ENCODE peak calls at places on chromosomes 13 and 19, in nine cellular contexts. T is stimulated activated CD4-positive, alpha-beta T cell treated with anti-CD3 and anti-CD28 coated beads, Interleukin-2, amount 100 ng/mL, for 48 hours; L is T-helper 1 cell; E is K562; P is activated CD4-positive, alpha-beta T cell treated with anti-CD3 and anti-CD28 coated beads, Interleukin-2, amount 50 U/mL, for 1 hour; X is EL; B is T-helper 2 cell; I is WTC11; K is endodermal cell. W is an unnamed sample.

GRCh38 chr19:47134533-47134932 is 3.9 kb downstream of the SAE1 start:
- DNase-seq in T (no peak), I (no peak), E (no peak), B (no peak), P (no peak), X (no peak), K (no peak), L (no peak), W (no peak)

GRCh38 chr19:2858864-2859263 is 8.3 kb upstream of the ZNF556 start:
- DNase-seq in I (no peak), P (no peak), E (no peak), K (no peak), L (no peak), B (no peak), T (no peak), X (no peak), W (no peak)

GRCh38 chr13:52428295-52428694 is 22.1 kb downstream of the VPS36 start:
- DNase-seq in L (no peak), X (peak), T (no peak), P (no peak), B (no peak), K (no peak), I (no peak), E (peak), W (peak)

GRCh38 chr19:18046066-18046718 is 38.2 kb downstream of the ARRDC2 start:
- DNase-seq in T (no peak), P (no peak), K (no peak), X (peak), E (peak), B (no peak), L (no peak), I (no peak), W (no peak)

GRCh38 chr19:8163781-8164180 is 14.4 kb upstream of the FBN3 start:
- DNase-seq in X (no peak), E (no peak), B (no peak), L (no peak), P (no peak), I (no peak), K (peak), T (no peak), W (no peak)

GRCh38 chr13:100728201-100728600 is 53.6 kb upstream of the TMTC4 start:
- DNase-seq in K (no peak), T (no peak), B (no peak), X (no peak), E (no peak), P (no peak), I (no peak), L (no peak), W (no peak)

GRCh38 chr19:18230941-18231734 is 4.9 kb upstream of the PDE4C start:
- DNase-seq in K (peak), E (peak), I (no peak), L (no peak), X (no peak), P (no peak), T (no peak), B (no peak), W (no peak)

GRCh38 chr19:41321600-41322270 is 11.8 kb downstream of the CCDC97 start:
- DNase-seq in E (peak), P (no peak), B (no peak), L (no peak), K (peak), T (no peak), I (peak), X (peak), W (peak)

GRCh38 chr19:6214881-6215541 is 64.8 kb downstream of the MLLT1 start:
- DNase-seq in E (no peak), T (no peak), K (no peak), X (no peak), B (no peak), L (no peak), P (no peak), I (no peak), W (no peak)

GRCh38 chr13:52851153-52851962 is 2.9 kb upstream of the PCDH8 start:
- DNase-seq in B (no peak), T (no peak), E (no peak), I (peak), K (peak), L (no peak), P (no peak), X (peak), W (peak)

GRCh38 chr13:32409561-32410440 is 18.1 kb downstream of the N4BP2L1 start:
- DNase-seq in L (no peak), I (peak), X (peak), B (no peak), P (no peak), T (no peak), K (peak), E (no peak), W (no peak)

GRCh38 chr13:77740931-77741586 is 43.6 kb downstream of the SLAIN1 start:
- DNase-seq in X (no peak), P (no peak), L (no peak), K (no peak), T (no peak), E (no peak), B (no peak), I (no peak), W (no peak)

GRCh38 chr13:44618326-44618725 is 42.2 kb upstream of the TSC22D1 start:
- DNase-seq in P (no peak), L (no peak), B (no peak), K (no peak), E (no peak), X (no peak), T (no peak), I (no peak), W (no peak)

GRCh38 chr13:37561031-37561430 is 37.5 kb downstream of the POSTN start:
- DNase-seq in B (no peak), E (no peak), P (no peak), X (no peak), T (no peak), K (no peak), L (no peak), I (no peak), W (no peak)

GRCh38 chr13:48776396-48776795 is 122.7 kb downstream of the CYSLTR2 start:
- DNase-seq in T (no peak), E (no peak), B (no peak), P (no peak), K (no peak), X (peak), I (no peak), L (no peak), W (no peak)

GRCh38 chr13:91375119-91375729 is 23.2 kb upstream of the GPC5 start:
- DNase-seq in P (no peak), T (no peak), I (no peak), X (peak), L (no peak), K (no peak), E (peak), B (no peak), W (no peak)

GRCh38 chr13:78881746-78882145 is 222.8 kb upstream of the OBI1 start:
- DNase-seq in T (no peak), I (no peak), K (no peak), E (no peak), P (no peak), L (no peak), X (no peak), B (no peak), W (no peak)

GRCh38 chr13:51045450-51045849 is 65.6 kb downstream of the C13orf42 start:
- DNase-seq in B (no peak), P (no peak), E (no peak), L (no peak), I (no peak), T (no peak), X (no peak), K (peak), W (no peak)

W was measured in HuH-7.